ENCODE peak calls at places on chromosomes 1 and 21, in nine cellular contexts. One of them, this sample, is unnamed.

GRCh38 chr1:107625405-107626029 is 339.5 kb downstream of the VAV3 start:
- DNase-seq in lung: no peak
- DNase-seq in endothelial cell of umbilical vein: no peak
- DNase-seq in mucosa of descending colon: no peak
- DNase-seq in omental fat pad: no peak
- DNase-seq in AG10803: no peak
- DNase-seq in HCT116: no peak
- DNase-seq in uterus: no peak
- DNase-seq in epithelial cell of esophagus: no peak
- DNase-seq in this sample: no peak

GRCh38 chr1:171355727-171356126 is 41.7 kb downstream of the FMO4 start:
- DNase-seq in lung: no peak
- DNase-seq in endothelial cell of umbilical vein: no peak
- DNase-seq in mucosa of descending colon: no peak
- DNase-seq in omental fat pad: no peak
- DNase-seq in AG10803: no peak
- DNase-seq in HCT116: no peak
- DNase-seq in uterus: no peak
- DNase-seq in epithelial cell of esophagus: peak; percentile 9
- DNase-seq in this sample: no peak

GRCh38 chr1:234960722-234961467 is 167.7 kb downstream of the TOMM20 start:
- DNase-seq in lung: no peak
- DNase-seq in endothelial cell of umbilical vein: peak; percentile 95
- DNase-seq in mucosa of descending colon: peak; percentile 81
- DNase-seq in omental fat pad: no peak
- DNase-seq in AG10803: peak; percentile 44
- DNase-seq in HCT116: no peak
- DNase-seq in uterus: no peak
- DNase-seq in epithelial cell of esophagus: peak; percentile 69
- DNase-seq in this sample: peak; percentile 57

GRCh38 chr1:112061056-112061455 is 71.6 kb upstream of the KCND3 start:
- DNase-seq in lung: no peak
- DNase-seq in endothelial cell of umbilical vein: no peak
- DNase-seq in mucosa of descending colon: no peak
- DNase-seq in omental fat pad: no peak
- DNase-seq in AG10803: no peak
- DNase-seq in HCT116: no peak
- DNase-seq in uterus: no peak
- DNase-seq in epithelial cell of esophagus: peak; percentile 90
- DNase-seq in this sample: no peak

GRCh38 chr1:202725541-202725940 is 15.3 kb upstream of the SYT2 start:
- DNase-seq in lung: no peak
- DNase-seq in endothelial cell of umbilical vein: no peak
- DNase-seq in mucosa of descending colon: no peak
- DNase-seq in omental fat pad: no peak
- DNase-seq in AG10803: no peak
- DNase-seq in HCT116: no peak
- DNase-seq in uterus: no peak
- DNase-seq in epithelial cell of esophagus: no peak
- DNase-seq in this sample: no peak

GRCh38 chr1:180962178-180962577 is 49.5 kb downstream of the KIAA1614 start:
- DNase-seq in lung: no peak
- DNase-seq in endothelial cell of umbilical vein: no peak
- DNase-seq in mucosa of descending colon: peak; percentile 68
- DNase-seq in omental fat pad: no peak
- DNase-seq in AG10803: no peak
- DNase-seq in HCT116: no peak
- DNase-seq in uterus: no peak
- DNase-seq in epithelial cell of esophagus: peak; percentile 58
- DNase-seq in this sample: no peak

GRCh38 chr1:119902775-119903442 is 6.6 kb upstream of the ADAM30 start:
- DNase-seq in lung: no peak
- DNase-seq in endothelial cell of umbilical vein: no peak
- DNase-seq in mucosa of descending colon: no peak
- DNase-seq in omental fat pad: no peak
- DNase-seq in AG10803: no peak
- DNase-seq in HCT116: no peak
- DNase-seq in uterus: no peak
- DNase-seq in epithelial cell of esophagus: no peak
- DNase-seq in this sample: no peak

GRCh38 chr1:237444120-237444790 is 402.3 kb downstream of the RYR2 start:
- DNase-seq in lung: no peak
- DNase-seq in endothelial cell of umbilical vein: no peak
- DNase-seq in mucosa of descending colon: no peak
- DNase-seq in omental fat pad: no peak
- DNase-seq in AG10803: no peak
- DNase-seq in HCT116: no peak
- DNase-seq in uterus: no peak
- DNase-seq in epithelial cell of esophagus: no peak
- DNase-seq in this sample: no peak

GRCh38 chr1:229344937-229345684 is 2.3 kb upstream of the CCSAP start:
- DNase-seq in lung: no peak
- DNase-seq in endothelial cell of umbilical vein: no peak
- DNase-seq in mucosa of descending colon: no peak
- DNase-seq in omental fat pad: no peak
- DNase-seq in AG10803: peak; percentile 47
- DNase-seq in HCT116: no peak
- DNase-seq in uterus: no peak
- DNase-seq in epithelial cell of esophagus: no peak
- DNase-seq in this sample: no peak

GRCh38 chr21:44376606-44377005 is 23.2 kb downstream of the TRPM2 start:
- DNase-seq in lung: no peak
- DNase-seq in endothelial cell of umbilical vein: no peak
- DNase-seq in mucosa of descending colon: no peak
- DNase-seq in omental fat pad: no peak
- DNase-seq in AG10803: no peak
- DNase-seq in HCT116: no peak
- DNase-seq in uterus: no peak
- DNase-seq in epithelial cell of esophagus: no peak
- DNase-seq in this sample: no peak

GRCh38 chr1:31539329-31539728 is 37.0 kb upstream of the TINAGL1 start:
- DNase-seq in lung: no peak
- DNase-seq in endothelial cell of umbilical vein: no peak
- DNase-seq in mucosa of descending colon: no peak
- DNase-seq in omental fat pad: no peak
- DNase-seq in AG10803: no peak
- DNase-seq in HCT116: no peak
- DNase-seq in uterus: no peak
- DNase-seq in epithelial cell of esophagus: no peak
- DNase-seq in this sample: no peak

GRCh38 chr1:209048961-209049669 is 534.4 kb upstream of the CAMK1G start:
- DNase-seq in lung: no peak
- DNase-seq in endothelial cell of umbilical vein: no peak
- DNase-seq in mucosa of descending colon: no peak
- DNase-seq in omental fat pad: no peak
- DNase-seq in AG10803: peak; percentile 56
- DNase-seq in HCT116: no peak
- DNase-seq in uterus: no peak
- DNase-seq in epithelial cell of esophagus: no peak
- DNase-seq in this sample: peak; percentile 43

DNA sequence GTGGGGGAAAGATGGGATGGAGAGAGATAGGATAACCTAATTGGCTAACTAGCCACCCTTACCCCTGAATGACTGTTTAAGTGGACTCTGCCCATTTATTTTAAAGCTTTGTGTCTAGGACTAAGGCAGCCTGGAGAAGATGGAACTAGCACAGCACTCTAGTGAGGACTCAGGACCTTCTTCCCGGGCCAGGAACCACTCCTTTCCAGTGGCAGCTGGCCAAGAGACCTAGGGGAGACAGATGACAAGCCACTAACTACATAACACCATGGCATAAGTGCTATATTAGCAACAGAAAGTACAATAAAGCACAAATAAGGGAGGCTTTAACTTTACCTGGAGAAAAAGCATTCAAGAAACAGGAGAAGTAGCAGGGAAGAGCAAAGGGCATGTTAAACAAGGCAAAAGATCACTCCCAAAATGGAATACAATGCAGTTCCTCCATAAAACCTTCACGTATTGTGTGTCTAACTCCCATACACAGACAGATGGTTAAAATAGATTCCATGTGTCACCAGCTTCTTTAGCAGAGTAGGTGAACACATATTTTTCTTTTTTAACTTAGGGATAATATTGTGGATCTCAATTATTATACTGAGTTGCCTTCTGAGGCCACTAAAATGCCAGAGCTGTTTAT is 20.6 kb downstream of the CLCA1 start:
- DNase-seq in lung: no peak
- DNase-seq in endothelial cell of umbilical vein: no peak
- DNase-seq in mucosa of descending colon: peak; percentile 48
- DNase-seq in omental fat pad: no peak
- DNase-seq in AG10803: no peak
- DNase-seq in HCT116: no peak
- DNase-seq in uterus: no peak
- DNase-seq in epithelial cell of esophagus: no peak
- DNase-seq in this sample: no peak
- TF ChIP-seq CTCF in lung: no peak
- TF ChIP-seq CTCF in endothelial cell of umbilical vein: no peak
- TF ChIP-seq CTCF in mucosa of descending colon: no peak
- TF ChIP-seq CTCF in omental fat pad: no peak
- TF ChIP-seq CTCF in AG10803: no peak
- TF ChIP-seq CTCF in HCT116: no peak
- TF ChIP-seq CTCF in uterus: no peak
- TF ChIP-seq CTCF in epithelial cell of esophagus: no peak
- TF ChIP-seq CTCF in this sample: no peak

DNA sequence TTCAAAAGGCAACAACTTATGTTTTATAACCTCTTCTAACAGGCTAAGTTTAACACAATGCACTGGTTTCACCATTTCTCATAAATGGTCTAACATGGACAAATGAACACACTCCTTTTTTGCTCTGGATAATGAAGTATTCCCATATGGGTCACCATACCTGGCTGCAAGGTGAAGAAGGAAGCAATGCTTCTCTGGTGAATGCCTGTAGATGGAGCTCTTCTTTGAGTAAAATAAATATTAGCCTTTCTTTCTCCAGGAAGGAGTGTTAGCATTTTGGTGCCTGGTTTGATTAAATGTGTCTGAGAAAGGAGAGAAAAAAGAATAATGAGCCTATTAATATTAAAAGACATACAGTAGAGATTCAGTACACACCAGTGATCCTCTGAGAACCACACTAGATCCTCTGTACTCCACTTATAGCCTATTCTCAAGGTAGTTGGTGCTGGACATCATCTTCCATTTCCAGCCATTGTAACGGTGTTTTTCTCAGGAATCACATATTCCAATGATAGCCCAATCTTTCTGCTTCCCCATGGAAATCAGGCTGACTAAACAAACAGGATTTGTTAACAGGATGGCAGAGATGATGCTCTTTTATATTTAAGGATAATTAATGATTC is 17.6 kb downstream of the MTFR1L start:
- DNase-seq in lung: no peak
- DNase-seq in endothelial cell of umbilical vein: no peak
- DNase-seq in mucosa of descending colon: no peak
- DNase-seq in omental fat pad: no peak
- DNase-seq in AG10803: no peak
- DNase-seq in HCT116: no peak
- DNase-seq in uterus: no peak
- DNase-seq in epithelial cell of esophagus: peak; percentile 58
- DNase-seq in this sample: peak; percentile 9
- TF ChIP-seq CTCF in lung: no peak
- TF ChIP-seq CTCF in endothelial cell of umbilical vein: no peak
- TF ChIP-seq CTCF in mucosa of descending colon: no peak
- TF ChIP-seq CTCF in omental fat pad: no peak
- TF ChIP-seq CTCF in AG10803: peak; percentile 39
- TF ChIP-seq CTCF in HCT116: peak; percentile 70
- TF ChIP-seq CTCF in uterus: peak; percentile 9
- TF ChIP-seq CTCF in epithelial cell of esophagus: peak; percentile 75
- TF ChIP-seq CTCF in this sample: peak; percentile 54

GRCh38 chr1:37174876-37175275 is 140.6 kb upstream of the GRIK3 start:
- DNase-seq in lung: no peak
- DNase-seq in endothelial cell of umbilical vein: peak; percentile 56
- DNase-seq in mucosa of descending colon: no peak
- DNase-seq in omental fat pad: no peak
- DNase-seq in AG10803: no peak
- DNase-seq in HCT116: no peak
- DNase-seq in uterus: no peak
- DNase-seq in epithelial cell of esophagus: no peak
- DNase-seq in this sample: no peak

GRCh38 chr1:37175666-37176215 is 141.4 kb upstream of the GRIK3 start:
- DNase-seq in lung: no peak
- DNase-seq in endothelial cell of umbilical vein: no peak
- DNase-seq in mucosa of descending colon: no peak
- DNase-seq in omental fat pad: no peak
- DNase-seq in AG10803: no peak
- DNase-seq in HCT116: no peak
- DNase-seq in uterus: no peak
- DNase-seq in epithelial cell of esophagus: no peak
- DNase-seq in this sample: no peak

GRCh38 chr1:37171651-37172050 is 137.3 kb upstream of the GRIK3 start:
- DNase-seq in lung: no peak
- DNase-seq in endothelial cell of umbilical vein: no peak
- DNase-seq in mucosa of descending colon: no peak
- DNase-seq in omental fat pad: no peak
- DNase-seq in AG10803: no peak
- DNase-seq in HCT116: no peak
- DNase-seq in uterus: no peak
- DNase-seq in epithelial cell of esophagus: no peak
- DNase-seq in this sample: no peak

GRCh38 chr1:37176269-37176668 is 142.0 kb upstream of the GRIK3 start:
- DNase-seq in lung: no peak
- DNase-seq in endothelial cell of umbilical vein: no peak
- DNase-seq in mucosa of descending colon: no peak
- DNase-seq in omental fat pad: no peak
- DNase-seq in AG10803: no peak
- DNase-seq in HCT116: no peak
- DNase-seq in uterus: no peak
- DNase-seq in epithelial cell of esophagus: no peak
- DNase-seq in this sample: no peak

DNA sequence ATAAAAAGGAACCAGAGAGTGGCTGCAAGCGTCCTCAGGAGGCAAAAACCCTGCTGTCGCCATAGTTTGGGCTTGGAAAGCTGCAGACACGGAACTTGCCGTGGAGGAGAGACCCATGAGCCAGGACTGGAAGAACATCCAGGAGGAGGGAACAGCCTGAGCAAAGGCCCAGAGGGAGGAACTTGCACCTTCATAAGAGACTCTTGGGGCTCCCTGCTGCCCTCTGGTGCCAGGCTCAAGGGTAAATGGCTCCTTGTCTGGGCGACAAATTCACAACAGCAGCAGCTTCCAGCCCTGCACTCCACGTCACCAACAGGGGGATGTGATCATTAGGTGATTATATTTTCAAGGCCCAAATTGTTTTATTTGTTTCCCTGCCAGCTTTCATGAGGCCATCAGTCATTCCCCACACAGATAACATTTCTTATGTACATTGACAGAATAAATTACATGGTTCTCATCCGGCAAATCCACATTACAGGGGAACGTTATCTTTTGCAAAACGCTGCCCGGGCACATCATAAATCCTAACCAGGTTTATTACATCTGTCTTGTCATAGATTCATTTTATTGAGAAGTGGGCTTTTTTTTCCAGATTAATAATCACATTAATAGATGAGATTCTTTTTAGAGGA is 143.0 kb upstream of the GRIK3 start:
- DNase-seq in lung: no peak
- DNase-seq in endothelial cell of umbilical vein: peak; percentile 21
- DNase-seq in mucosa of descending colon: peak; percentile 45
- DNase-seq in omental fat pad: no peak
- DNase-seq in AG10803: peak; percentile 5
- DNase-seq in HCT116: peak; percentile 64
- DNase-seq in uterus: no peak
- DNase-seq in epithelial cell of esophagus: peak; percentile 31
- DNase-seq in this sample: no peak
- TF ChIP-seq CTCF in lung: no peak
- TF ChIP-seq CTCF in endothelial cell of umbilical vein: peak; percentile 35
- TF ChIP-seq CTCF in mucosa of descending colon: no peak
- TF ChIP-seq CTCF in omental fat pad: no peak
- TF ChIP-seq CTCF in AG10803: peak; percentile 30
- TF ChIP-seq CTCF in HCT116: peak; percentile 65
- TF ChIP-seq CTCF in uterus: no peak
- TF ChIP-seq CTCF in epithelial cell of esophagus: peak; percentile 32
- TF ChIP-seq CTCF in this sample: peak; percentile 10

GRCh38 chr1:16012590-16013219 is 5.1 kb downstream of the HSPB7 start:
- DNase-seq in lung: peak; percentile 60
- DNase-seq in endothelial cell of umbilical vein: peak; percentile 46
- DNase-seq in mucosa of descending colon: peak; percentile 54
- DNase-seq in omental fat pad: peak; percentile 42
- DNase-seq in AG10803: peak; percentile 87
- DNase-seq in HCT116: peak; percentile 8
- DNase-seq in uterus: peak; percentile 79
- DNase-seq in epithelial cell of esophagus: peak; percentile 59
- DNase-seq in this sample: peak; percentile 75
- TF ChIP-seq CTCF in lung: no peak
- TF ChIP-seq CTCF in endothelial cell of umbilical vein: no peak
- TF ChIP-seq CTCF in mucosa of descending colon: no peak
- TF ChIP-seq CTCF in omental fat pad: no peak
- TF ChIP-seq CTCF in AG10803: peak; percentile 20
- TF ChIP-seq CTCF in HCT116: no peak
- TF ChIP-seq CTCF in uterus: no peak
- TF ChIP-seq CTCF in epithelial cell of esophagus: no peak
- TF ChIP-seq CTCF in this sample: no peak

This sample was measured in astrocyte of the spinal cord.